ENCODE peak calls at places on chromosomes 13 and 19, in six cellular contexts. One of them, this sample, is unnamed.

GRCh38 chr19:1324792-1325567 is 39.3 kb downstream of the EFNA2 start:
- DNase-seq in SK-MEL-5: no peak
- DNase-seq in activated CD4-positive, alpha-beta T cell treated with anti-CD3 and anti-CD28 coated beads, Interleukin-2, amount 50 U/mL, for 48 hours: peak
- DNase-seq in EL: peak
- DNase-seq in posterior vena cava: peak
- DNase-seq in memory B cell: no peak
- DNase-seq in this sample: peak

GRCh38 chr19:36169084-36169760 is 17.0 kb upstream of the COX7A1 start:
- DNase-seq in posterior vena cava: no peak
- DNase-seq in EL: no peak
- DNase-seq in activated CD4-positive, alpha-beta T cell treated with anti-CD3 and anti-CD28 coated beads, Interleukin-2, amount 50 U/mL, for 48 hours: no peak
- DNase-seq in SK-MEL-5: no peak
- DNase-seq in memory B cell: no peak
- DNase-seq in this sample: no peak

GRCh38 chr19:1340681-1341469 is 42.8 kb upstream of the NDUFS7 start:
- DNase-seq in memory B cell: no peak
- DNase-seq in activated CD4-positive, alpha-beta T cell treated with anti-CD3 and anti-CD28 coated beads, Interleukin-2, amount 50 U/mL, for 48 hours: no peak
- DNase-seq in SK-MEL-5: no peak
- DNase-seq in EL: no peak
- DNase-seq in posterior vena cava: no peak
- DNase-seq in this sample: no peak

GRCh38 chr19:38744906-38745305 is 632 bp upstream of the CAPN12 start:
- DNase-seq in SK-MEL-5: no peak
- DNase-seq in memory B cell: no peak
- DNase-seq in EL: no peak
- DNase-seq in activated CD4-positive, alpha-beta T cell treated with anti-CD3 and anti-CD28 coated beads, Interleukin-2, amount 50 U/mL, for 48 hours: no peak
- DNase-seq in posterior vena cava: peak
- DNase-seq in this sample: no peak

GRCh38 chr19:48836089-48837017 is at the start of gene HSD17B14:
- DNase-seq in memory B cell: no peak
- DNase-seq in EL: peak
- DNase-seq in posterior vena cava: no peak
- DNase-seq in SK-MEL-5: peak
- DNase-seq in activated CD4-positive, alpha-beta T cell treated with anti-CD3 and anti-CD28 coated beads, Interleukin-2, amount 50 U/mL, for 48 hours: no peak
- DNase-seq in this sample: no peak

GRCh38 chr13:65314008-65314407 is 1916.1 kb downstream of the PCDH9 start:
- DNase-seq in activated CD4-positive, alpha-beta T cell treated with anti-CD3 and anti-CD28 coated beads, Interleukin-2, amount 50 U/mL, for 48 hours: no peak
- DNase-seq in posterior vena cava: peak
- DNase-seq in SK-MEL-5: no peak
- DNase-seq in memory B cell: no peak
- DNase-seq in EL: no peak
- DNase-seq in this sample: no peak

GRCh38 chr13:28161370-28161769 is 23.0 kb downstream of the PAN3 start:
- DNase-seq in SK-MEL-5: no peak
- DNase-seq in activated CD4-positive, alpha-beta T cell treated with anti-CD3 and anti-CD28 coated beads, Interleukin-2, amount 50 U/mL, for 48 hours: no peak
- DNase-seq in memory B cell: no peak
- DNase-seq in EL: peak
- DNase-seq in posterior vena cava: no peak
- DNase-seq in this sample: no peak

GRCh38 chr19:6692027-6692426 is 22.1 kb upstream of the TNFSF14 start:
- DNase-seq in posterior vena cava: peak
- DNase-seq in SK-MEL-5: no peak
- DNase-seq in EL: no peak
- DNase-seq in activated CD4-positive, alpha-beta T cell treated with anti-CD3 and anti-CD28 coated beads, Interleukin-2, amount 50 U/mL, for 48 hours: no peak
- DNase-seq in memory B cell: no peak
- DNase-seq in this sample: no peak

GRCh38 chr19:43667524-43668405 is 2.2 kb downstream of the PLAUR start:
- DNase-seq in SK-MEL-5: no peak
- DNase-seq in EL: no peak
- DNase-seq in memory B cell: no peak
- DNase-seq in posterior vena cava: no peak
- DNase-seq in activated CD4-positive, alpha-beta T cell treated with anti-CD3 and anti-CD28 coated beads, Interleukin-2, amount 50 U/mL, for 48 hours: no peak
- DNase-seq in this sample: no peak